ENCODE peak calls at places on chromosomes 2 and 18, in seven cellular contexts. H is progenitor cell of endocrine pancreas; P is LHCN-M2; M is NCI-H774; A is aorta; I is central memory CD4-positive, alpha-beta T cell; S is kidney tubule cell. Y is an unnamed sample.

GRCh38 chr2:202135111-202135874 is 62.2 kb downstream of the KIAA2012 start:
- DNase-seq in A (peak), I (no peak), M (no peak), P (peak), S (peak), H (no peak), Y (no peak)

GRCh38 chr18:60826346-60826745 is 453.8 kb upstream of the MC4R start:
- DNase-seq in S (no peak), P (no peak), M (no peak), H (no peak), I (no peak), A (no peak), Y (no peak)

GRCh38 chr2:36889782-36890181 is 76.6 kb downstream of the STRN start:
- DNase-seq in P (peak), A (no peak), M (no peak), S (peak), H (no peak), I (no peak), Y (no peak)

GRCh38 chr2:51695531-51695930 is 663.6 kb upstream of the NRXN1 start:
- DNase-seq in A (no peak), S (no peak), P (peak), H (no peak), M (no peak), I (no peak), Y (no peak)

GRCh38 chr18:44779893-44780292 is 99.2 kb downstream of the SETBP1 start:
- DNase-seq in I (no peak), A (no peak), H (no peak), M (no peak), P (no peak), S (no peak), Y (no peak)

GRCh38 chr18:79879566-79879965 is 71.9 kb downstream of the SLC66A2 start:
- DNase-seq in M (no peak), S (no peak), P (no peak), I (no peak), H (no peak), A (no peak), Y (no peak)

GRCh38 chr2:84694088-84694622 is 177.9 kb downstream of the DNAH6 start:
- DNase-seq in A (no peak), S (no peak), M (no peak), I (peak), H (no peak), P (no peak), Y (no peak)

GRCh38 chr2:8452979-8453903 is 228.6 kb upstream of the ID2 start:
- DNase-seq in I (no peak), P (peak), S (no peak), H (no peak), A (no peak), M (no peak), Y (no peak)

GRCh38 chr2:44546469-44547127 is 184.9 kb downstream of the CAMKMT start:
- DNase-seq in M (no peak), I (no peak), A (no peak), S (no peak), H (no peak), P (no peak), Y (no peak)

GRCh38 chr2:85887566-85888019 is 1.2 kb downstream of the ST3GAL5 start:
- DNase-seq in P (peak), M (no peak), H (no peak), A (no peak), S (peak), I (peak), Y (peak)

GRCh38 chr2:231597014-231597611 is 4.4 kb downstream of the TEX44 start:
- DNase-seq in M (no peak), P (no peak), A (peak), H (no peak), S (peak), I (no peak), Y (no peak)

GRCh38 chr18:363327-364115 is 95.7 kb upstream of the THOC1 start:
- DNase-seq in H (no peak), A (no peak), P (peak), M (no peak), S (no peak), I (no peak), Y (no peak)

GRCh38 chr2:120300385-120300784 is 45.6 kb upstream of the INHBB start:
- DNase-seq in S (no peak), I (no peak), P (no peak), H (no peak), M (no peak), A (no peak), Y (no peak)

GRCh38 chr2:9770308-9771100 is 72.8 kb upstream of the TAF1B start:
- DNase-seq in A (no peak), S (peak), H (peak), P (peak), I (peak), M (peak), Y (no peak)

GRCh38 chr2:107932986-107933385 is 53.3 kb upstream of the SLC5A7 start:
- DNase-seq in A (no peak), H (no peak), P (peak), M (no peak), I (no peak), S (no peak), Y (no peak)

GRCh38 chr18:79105455-79105854 is 36.3 kb downstream of the ATP9B start:
- DNase-seq in H (no peak), P (no peak), A (no peak), S (no peak), I (no peak), M (no peak), Y (no peak)

GRCh38 chr2:85893428-85894258 is 4.9 kb upstream of the ST3GAL5 start:
- DNase-seq in M (no peak), S (peak), A (no peak), P (peak), H (no peak), I (no peak), Y (no peak)

GRCh38 chr18:48818329-48819254 is 132.2 kb downstream of the SMAD7 start:
- DNase-seq in S (no peak), A (peak), P (no peak), I (no peak), M (no peak), H (no peak), Y (peak)

GRCh38 chr2:15579641-15580040 is 12.0 kb upstream of the DDX1 start:
- DNase-seq in H (no peak), S (peak), A (no peak), I (no peak), M (no peak), P (peak), Y (no peak)

GRCh38 chr2:47162780-47163179 is 7.7 kb upstream of the STPG4 start:
- DNase-seq in A (no peak), S (no peak), H (no peak), P (no peak), M (no peak), I (no peak), Y (no peak)

GRCh38 chr2:85175369-85176299 is 42.4 kb downstream of the TCF7L1 start:
- DNase-seq in I (no peak), A (no peak), M (no peak), P (peak), S (no peak), H (no peak), Y (no peak)

GRCh38 chr2:101387151-101387807 is at the start of gene CREG2:
- DNase-seq in S (peak), I (peak), P (peak), M (no peak), A (peak), H (peak), Y (peak)

GRCh38 chr18:62718268-62718800 is 3.0 kb downstream of the PHLPP1 start:
- DNase-seq in A (no peak), H (no peak), M (no peak), P (no peak), I (no peak), S (no peak), Y (no peak)

GRCh38 chr2:213846856-213847255 is 562.6 kb downstream of the SPAG16 start:
- DNase-seq in H (no peak), A (no peak), P (peak), S (peak), I (no peak), M (no peak), Y (no peak)

Y was measured in activated B cell treated with CpG ODN at 0.5 μM for 24 hours.